ENCODE peak calls at places on chromosome 22, in seven cellular contexts. D is cardiac fibroblast, X is mucosa of descending colon, J is A549, T is MCF 10A, E is Panc1, P is AG09309. N is an unnamed sample.

GRCh38 chr22:22375586-22376351 is 131.2 kb downstream of the VPREB1 start:
- DNase-seq in D (no peak), X (no peak), J (no peak), T (no peak), E (no peak), P (no peak), N (no peak)

GRCh38 chr22:49351761-49352221 is 475.9 kb downstream of the BRD1 start:
- DNase-seq in D (no peak), X (no peak), J (no peak), T (no peak), E (no peak), P (no peak), N (no peak)

GRCh38 chr22:41833369-41834004 is 582 bp downstream of the SREBF2 start:
- DNase-seq in D (no peak), X (peak), J (no peak), T (peak), E (no peak), P (no peak), N (no peak)

GRCh38 chr22:29083576-29084566 is 11.0 kb downstream of the KREMEN1 start:
- DNase-seq in D (peak), X (no peak), J (no peak), T (no peak), E (no peak), P (no peak), N (no peak)

GRCh38 chr22:49057910-49058309 is 769.8 kb downstream of the BRD1 start:
- DNase-seq in D (no peak), X (no peak), J (no peak), T (no peak), E (no peak), P (no peak), N (no peak)

GRCh38 chr22:30178180-30179126 is 68.1 kb downstream of the LIF start:
- DNase-seq in D (no peak), X (no peak), J (no peak), T (peak), E (no peak), P (no peak), N (no peak)

GRCh38 chr22:32794449-32795213 is 6.9 kb upstream of the TIMP3 start:
- DNase-seq in D (no peak), X (no peak), J (no peak), T (no peak), E (no peak), P (no peak), N (no peak)

GRCh38 chr22:21590809-21591641 is 23.5 kb downstream of the UBE2L3 start:
- DNase-seq in D (no peak), X (no peak), J (no peak), T (no peak), E (no peak), P (no peak), N (no peak)

GRCh38 chr22:43253839-43254238 is 66.9 kb upstream of the TTLL12 start:
- DNase-seq in D (no peak), X (no peak), J (no peak), T (no peak), E (no peak), P (no peak), N (no peak)

GRCh38 chr22:21754523-21755128 is 19.0 kb upstream of the YPEL1 start:
- DNase-seq in D (peak), X (no peak), J (no peak), T (no peak), E (no peak), P (no peak), N (no peak)

GRCh38 chr22:28942333-28942732 is 59.0 kb downstream of the ZNRF3 start:
- DNase-seq in D (no peak), X (no peak), J (no peak), T (no peak), E (no peak), P (no peak), N (no peak)

GRCh38 chr22:48929276-48929790 is 898.3 kb downstream of the BRD1 start:
- DNase-seq in D (no peak), X (no peak), J (no peak), T (no peak), E (no peak), P (no peak), N (no peak)

GRCh38 chr22:25213221-25213620 is 6.2 kb upstream of the CRYBB2 start:
- DNase-seq in D (no peak), X (no peak), J (no peak), T (no peak), E (no peak), P (no peak), N (no peak)

GRCh38 chr22:18970948-18971315 is 34.8 kb upstream of the PRODH start:
- DNase-seq in D (no peak), X (peak), J (no peak), T (no peak), E (no peak), P (no peak), N (no peak)

GRCh38 chr22:17359501-17359900 is 9.8 kb upstream of the CECR2 start:
- DNase-seq in D (no peak), X (no peak), J (no peak), T (no peak), E (no peak), P (no peak), N (no peak)

GRCh38 chr22:41619979-41620645 is 731 bp downstream of the DESI1 start:
- DNase-seq in D (no peak), X (peak), J (no peak), T (peak), E (no peak), P (no peak), N (no peak)

GRCh38 chr22:29314537-29315285 is 786 bp downstream of the RASL10A start:
- DNase-seq in D (no peak), X (peak), J (no peak), T (no peak), E (no peak), P (no peak), N (no peak)

GRCh38 chr22:29375436-29376076 is 12.8 kb downstream of the AP1B1 start:
- DNase-seq in D (no peak), X (no peak), J (no peak), T (no peak), E (no peak), P (no peak), N (no peak)

GRCh38 chr22:50739279-50739691 is 1.3 kb downstream of the ACR start:
- DNase-seq in D (no peak), X (peak), J (no peak), T (no peak), E (no peak), P (no peak), N (no peak)

GRCh38 chr22:39375646-39376045 is 23.9 kb upstream of the TAB1 start:
- DNase-seq in D (no peak), X (no peak), J (no peak), T (no peak), E (no peak), P (no peak), N (no peak)

GRCh38 chr22:22073769-22074561 is 91.4 kb upstream of the TOP3B start:
- DNase-seq in D (no peak), X (no peak), J (no peak), T (no peak), E (no peak), P (no peak), N (no peak)

GRCh38 chr22:24330636-24331035 is 60.0 kb downstream of the SPECC1L start:
- DNase-seq in D (peak), X (no peak), J (no peak), T (peak), E (no peak), P (no peak), N (no peak)

GRCh38 chr22:25090225-25090651 is 109.4 kb upstream of the CRYBB3 start:
- DNase-seq in D (no peak), X (no peak), J (no peak), T (no peak), E (no peak), P (no peak), N (no peak)

GRCh38 chr22:25120093-25120561 is 79.5 kb upstream of the CRYBB3 start:
- DNase-seq in D (no peak), X (peak), J (no peak), T (no peak), E (no peak), P (no peak), N (no peak)

GRCh38 chr22:24505337-24505736 is 10.2 kb downstream of the UPB1 start:
- DNase-seq in D (no peak), X (no peak), J (no peak), T (no peak), E (no peak), P (no peak), N (no peak)

GRCh38 chr22:21736084-21736642 is 569 bp upstream of the YPEL1 start:
- DNase-seq in D (no peak), X (no peak), J (no peak), T (no peak), E (no peak), P (no peak), N (no peak)

GRCh38 chr22:44458044-44459020 is 39.7 kb downstream of the RTL6 start:
- DNase-seq in D (no peak), X (no peak), J (no peak), T (no peak), E (no peak), P (no peak), N (no peak)

GRCh38 chr22:22037740-22038139 is 55.2 kb upstream of the TOP3B start:
- DNase-seq in D (peak), X (no peak), J (no peak), T (no peak), E (no peak), P (no peak), N (no peak)

GRCh38 chr22:32544953-32545558 is 70.4 kb downstream of the FBXO7 start:
- DNase-seq in D (no peak), X (no peak), J (no peak), T (no peak), E (no peak), P (no peak), N (no peak)

GRCh38 chr22:32473388-32473952 is 1.1 kb upstream of the FBXO7 start:
- DNase-seq in D (peak), X (peak), J (peak), T (peak), E (no peak), P (peak), N (peak)

GRCh38 chr22:22858559-22858937 is 29.1 kb upstream of the IGLL5 start:
- DNase-seq in D (no peak), X (no peak), J (no peak), T (no peak), E (no peak), P (no peak), N (no peak)

GRCh38 chr22:43270314-43270908 is 72.8 kb downstream of the SCUBE1 start:
- DNase-seq in D (no peak), X (no peak), J (peak), T (no peak), E (no peak), P (no peak), N (no peak)

GRCh38 chr22:23763579-23764331 is 965 bp downstream of the C22orf15 start:
- DNase-seq in D (no peak), X (peak), J (no peak), T (no peak), E (no peak), P (no peak), N (no peak)

GRCh38 chr22:43432883-43433415 is 21.1 kb downstream of the MPPED1 start:
- DNase-seq in D (no peak), X (no peak), J (no peak), T (no peak), E (no peak), P (no peak), N (no peak)

GRCh38 chr22:49763696-49764095 is 64.0 kb downstream of the BRD1 start:
- DNase-seq in D (no peak), X (peak), J (no peak), T (no peak), E (no peak), P (no peak), N (no peak)

GRCh38 chr22:49011379-49011768 is 816.3 kb downstream of the BRD1 start:
- DNase-seq in D (no peak), X (no peak), J (no peak), T (no peak), E (no peak), P (no peak), N (no peak)

GRCh38 chr22:23497016-23497885 is 82.8 kb downstream of the IGLL1 start:
- DNase-seq in D (no peak), X (no peak), J (no peak), T (no peak), E (no peak), P (no peak), N (no peak)

DNA sequence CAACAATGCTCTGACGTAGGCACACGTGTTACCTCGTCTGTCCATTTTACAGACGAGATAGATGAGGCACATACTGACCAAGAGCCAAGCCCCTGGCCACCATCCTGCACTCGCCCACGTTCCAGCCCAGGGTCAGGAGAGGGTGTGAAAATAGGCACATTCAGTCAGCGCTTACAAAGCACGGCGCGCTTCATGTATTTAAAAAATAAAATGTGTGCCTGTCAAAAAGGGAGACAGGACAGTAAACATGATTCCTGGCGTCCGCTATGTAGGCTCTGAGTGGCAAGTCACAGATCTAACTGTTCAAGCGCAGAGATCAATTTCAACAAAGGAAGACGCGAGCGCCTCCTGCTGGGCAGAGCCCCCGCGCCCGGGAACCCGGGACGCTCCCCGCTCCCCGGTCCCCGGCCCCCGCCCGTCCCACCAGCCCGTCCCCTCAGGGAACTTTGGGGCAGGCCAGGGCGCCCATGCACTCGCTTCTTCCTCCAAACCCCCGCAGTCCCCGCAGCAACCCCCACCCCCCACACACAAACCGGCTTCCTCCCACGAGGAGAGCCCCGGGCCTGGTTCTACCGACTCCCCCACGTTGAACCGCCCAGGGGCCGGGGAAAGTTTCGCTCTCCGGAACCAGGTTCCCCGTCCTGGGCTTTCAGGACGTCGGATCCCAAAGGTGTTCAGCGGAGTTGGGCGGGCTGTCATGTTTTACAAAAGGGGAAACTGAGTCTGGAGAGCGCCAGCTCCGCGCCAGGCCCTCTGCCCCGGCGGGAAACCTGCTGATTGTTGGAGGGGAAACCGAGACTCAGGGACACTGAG is 10.4 kb upstream of the C1QTNF6 start:
- DNase-seq in D (peak), X (peak), J (peak), T (peak), E (no peak), P (no peak), N (no peak)
- TF ChIP-seq CTCF in D (peak), X (peak), J (peak), T (peak), E (peak), P (peak), N (peak)

DNA sequence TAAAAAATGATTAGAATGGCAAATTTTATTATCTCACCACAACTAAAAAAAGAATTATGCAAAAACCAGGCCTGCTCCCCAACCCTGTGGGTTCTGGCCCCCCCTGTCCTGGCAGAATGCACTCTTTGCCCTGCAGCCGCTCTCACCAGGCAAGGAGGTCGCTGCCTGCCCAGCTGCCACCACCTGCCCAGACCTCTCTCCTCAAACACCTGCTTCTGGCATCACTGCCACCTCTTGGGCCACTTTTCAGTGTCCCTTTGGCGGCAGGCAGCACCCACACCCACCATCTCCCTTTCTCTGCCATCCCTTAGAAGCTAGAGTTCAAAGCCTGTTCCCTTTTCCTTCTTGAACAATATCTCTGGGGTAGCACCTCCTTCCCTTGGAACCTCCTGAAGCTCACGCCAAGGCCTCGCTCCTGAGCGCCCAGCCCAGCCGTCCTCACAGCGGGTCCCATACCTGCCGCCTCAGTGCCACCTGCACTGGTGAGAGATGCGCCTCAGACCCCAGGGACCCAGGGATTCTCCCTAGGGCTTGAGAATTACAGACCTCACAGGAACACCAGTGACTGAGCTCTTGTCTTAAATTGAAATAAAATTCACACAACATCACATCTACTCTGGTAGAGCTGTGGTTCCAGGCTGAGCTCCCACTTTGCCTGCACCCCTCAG is 44.6 kb downstream of the SGSM3 start:
- DNase-seq in D (no peak), X (peak), J (no peak), T (no peak), E (no peak), P (no peak), N (no peak)
- TF ChIP-seq CTCF in D (no peak), X (no peak), J (no peak), T (no peak), E (no peak), P (no peak), N (no peak)

GRCh38 chr22:31451709-31452571 is 37.7 kb downstream of the EIF4ENIF1 start:
- DNase-seq in D (peak), X (no peak), J (peak), T (peak), E (peak), P (peak), N (no peak)
- TF ChIP-seq CTCF in D (peak), X (peak), J (peak), T (peak), E (peak), P (peak), N (peak)

DNA sequence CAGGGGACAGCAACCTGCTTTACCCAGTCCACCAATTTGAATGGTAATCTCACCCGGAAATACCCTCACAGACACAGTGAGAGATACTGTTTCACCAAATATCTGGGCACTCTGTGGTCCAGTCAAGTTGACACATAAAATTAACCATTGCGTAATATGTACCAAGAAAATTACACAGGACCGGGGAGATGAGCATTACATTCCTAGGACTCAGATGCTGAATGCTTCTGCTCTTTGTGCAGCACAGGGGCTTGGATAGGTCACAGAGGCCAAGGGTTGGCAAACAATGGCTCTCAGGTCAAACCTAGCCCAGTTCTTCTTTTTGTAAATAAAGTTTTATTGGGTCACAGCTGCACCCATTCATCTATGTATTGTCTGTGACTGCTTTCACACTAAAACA is 557.2 kb downstream of the MN1 start:
- DNase-seq in D (no peak), X (no peak), J (no peak), T (no peak), E (no peak), P (no peak), N (no peak)
- TF ChIP-seq CTCF in D (no peak), X (no peak), J (no peak), T (no peak), E (no peak), P (no peak), N (no peak)

GRCh38 chr22:19981171-19981960 is 35.3 kb downstream of the ARVCF start:
- DNase-seq in D (no peak), X (peak), J (no peak), T (no peak), E (no peak), P (no peak), N (no peak)
- TF ChIP-seq CTCF in D (no peak), X (no peak), J (no peak), T (no peak), E (no peak), P (no peak), N (no peak)

DNA sequence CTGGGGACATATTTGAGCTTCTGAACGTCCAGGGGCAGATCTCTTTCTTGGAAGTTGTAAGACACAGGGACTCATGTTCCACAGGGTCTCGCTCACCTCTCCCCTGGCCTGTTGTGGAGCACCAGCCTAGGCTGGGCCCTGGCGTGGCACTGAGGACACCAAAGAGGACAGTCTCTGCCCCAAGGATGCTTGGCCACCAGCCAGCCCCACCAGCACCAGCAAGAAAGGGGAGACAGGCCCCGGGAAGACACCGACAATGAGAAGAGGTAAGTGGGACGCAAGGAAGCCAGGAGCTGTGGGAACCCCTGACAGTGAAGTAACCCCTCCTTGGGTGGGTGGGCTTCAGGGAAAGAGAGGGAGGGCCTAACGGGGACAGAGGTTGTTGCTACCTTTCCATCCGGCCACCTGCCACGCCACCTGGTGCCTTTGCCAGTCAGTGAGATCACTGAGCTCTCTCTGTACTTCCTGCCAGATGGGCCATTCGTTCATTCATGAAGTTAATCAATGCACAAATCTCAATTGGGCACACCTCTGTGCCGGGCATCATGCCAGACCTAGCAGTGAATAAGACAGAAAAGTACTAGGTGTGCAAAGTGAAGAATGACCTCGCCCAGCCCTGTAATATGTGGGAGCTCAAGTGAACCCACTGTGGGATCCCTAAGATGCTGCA is 11.1 kb downstream of the APOL5 start:
- DNase-seq in D (no peak), X (peak), J (no peak), T (peak), E (no peak), P (no peak), N (no peak)
- TF ChIP-seq CTCF in D (no peak), X (no peak), J (no peak), T (no peak), E (no peak), P (no peak), N (no peak)

DNA sequence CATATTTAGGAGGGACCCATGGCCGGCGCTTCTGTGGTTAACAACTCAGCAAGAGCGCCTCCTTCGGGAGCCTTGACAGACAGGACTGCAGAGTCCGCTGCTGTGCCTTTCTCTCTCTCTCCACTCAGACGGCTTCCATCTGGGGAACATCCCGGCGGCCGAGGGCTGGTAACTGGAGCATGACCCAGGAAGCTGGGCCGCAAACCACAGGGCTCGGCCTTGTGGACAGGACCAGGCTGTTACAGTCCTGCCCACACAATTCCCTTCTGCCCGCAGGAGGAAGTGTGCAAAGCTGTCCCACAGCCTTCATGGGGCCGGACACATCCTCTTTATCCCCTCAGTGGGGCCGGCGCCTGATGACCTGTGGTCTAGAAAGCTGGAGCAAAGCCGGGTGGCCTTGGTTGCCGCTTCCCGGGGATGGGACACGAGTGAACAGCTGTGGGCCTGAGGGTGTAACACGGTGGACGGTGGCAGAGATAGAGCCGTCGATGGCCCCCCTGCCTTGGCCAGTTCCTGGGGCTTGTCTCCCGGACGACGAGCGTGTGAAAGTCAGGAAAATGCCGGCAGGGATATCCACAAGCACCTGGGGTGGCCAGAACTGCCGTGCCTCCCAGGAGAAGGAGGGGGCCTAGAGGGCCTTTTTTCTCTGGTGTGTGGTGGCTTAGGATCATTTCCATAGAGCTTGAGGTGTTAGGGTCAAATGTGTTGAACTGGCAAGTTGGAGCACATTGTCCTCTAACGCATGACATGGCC is 50.1 kb downstream of the FBLN1 start:
- DNase-seq in D (peak), X (peak), J (no peak), T (peak), E (no peak), P (peak), N (no peak)
- TF ChIP-seq CTCF in D (peak), X (no peak), J (no peak), T (peak), E (no peak), P (peak), N (no peak)